ENCODE peak calls at places on chromosomes 4 and X, in four cellular contexts. F is prostate gland, P is mammary epithelial cell, I is foreskin fibroblast. D is an unnamed sample.
A peak's percentile ranks its signal among the peaks of the same experiment; 100 is the strongest.

GRCh38 chr4:29805245-29805644 is 914.9 kb upstream of the PCDH7 start:
- DNase-seq in F (no peak), P (no peak), I (no peak), D (no peak)

GRCh38 chr4:6701371-6701770 is 7.7 kb downstream of the S100P start:
- DNase-seq in F (no peak), P (no peak), I (no peak), D (no peak)

GRCh38 chr4:26584725-26585124 is 841 bp downstream of the TBC1D19 start:
- DNase-seq in F (no peak), P (no peak), I (no peak), D (no peak)

GRCh38 chr4:211033-211511 is 86.8 kb downstream of the ZNF718 start:
- DNase-seq in F (no peak), P (no peak), I (no peak), D (no peak)

GRCh38 chrX:31580726-31581125 is 508.9 kb upstream of the FTHL17 start:
- DNase-seq in F (no peak), P (peak; percentile 56), I (peak; percentile 38), D (peak; percentile 61)

GRCh38 chr4:94472056-94472826 is 20.5 kb downstream of the PDLIM5 start:
- DNase-seq in F (no peak), P (peak; percentile 43), I (peak; percentile 70), D (no peak)

GRCh38 chr4:6239486-6239885 is 30.2 kb upstream of the WFS1 start:
- DNase-seq in F (no peak), P (no peak), I (no peak), D (no peak)

GRCh38 chrX:40469316-40469715 is 111.5 kb upstream of the ATP6AP2 start:
- DNase-seq in F (peak; percentile 25), P (no peak), I (no peak), D (no peak)

GRCh38 chrX:23503835-23504539 is 163.3 kb upstream of the PRDX4 start:
- DNase-seq in F (peak; percentile 83), P (peak; percentile 90), I (peak; percentile 51), D (peak; percentile 52)

GRCh38 chrX:125710403-125711062 is 390.9 kb downstream of the TEX13C start:
- DNase-seq in F (no peak), P (no peak), I (no peak), D (no peak)

GRCh38 chr4:108763981-108764380 is 1.1 kb upstream of the ETNPPL start:
- DNase-seq in F (no peak), P (no peak), I (no peak), D (no peak)

GRCh38 chr4:108758498-108758897 is 4.4 kb downstream of the ETNPPL start:
- DNase-seq in F (no peak), P (no peak), I (no peak), D (no peak)

GRCh38 chr4:108763226-108763593 is 357 bp upstream of the ETNPPL start:
- DNase-seq in F (no peak), P (no peak), I (no peak), D (no peak)

GRCh38 chr4:108766058-108766457 is 3.2 kb upstream of the ETNPPL start:
- DNase-seq in F (no peak), P (no peak), I (no peak), D (no peak)

GRCh38 chr4:108762559-108763225 is at the start of gene ETNPPL:
- DNase-seq in F (no peak), P (peak; percentile 14), I (no peak), D (no peak)
- H3K4me3 ChIP-seq in F (peak within 1 kb of the TSS; percentile 34), P (peak within 1 kb of the TSS; percentile 18), I (peak within 1 kb of the TSS; percentile 48), D (peak within 1 kb of the TSS; percentile 58)

GRCh38 chrX:117510453-117510852 is 606.2 kb downstream of the KLHL13 start:
- DNase-seq in F (no peak), P (no peak), I (no peak), D (no peak)
- TF ChIP-seq CTCF in F (no peak), P (peak; percentile 45), I (no peak), D (peak; percentile 49)

DNA sequence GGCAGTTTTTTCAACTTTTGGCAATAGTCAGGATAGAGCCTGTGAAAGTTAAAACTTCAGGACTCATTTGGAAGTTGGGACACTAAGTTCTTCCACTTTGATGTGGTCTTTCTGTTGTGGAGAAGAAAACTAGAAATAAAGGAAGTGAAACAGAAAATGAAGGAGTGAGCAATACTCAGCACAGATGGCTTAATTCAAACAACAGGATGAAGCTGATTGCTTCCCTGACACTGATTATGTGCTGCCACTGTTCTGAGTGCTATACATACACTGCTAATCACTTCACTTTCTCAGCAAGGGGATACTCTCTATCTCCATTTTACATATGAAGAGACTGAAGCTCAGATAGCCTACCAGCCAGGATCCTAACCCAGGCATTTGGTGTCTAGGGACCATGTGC is 235.1 kb upstream of the CPEB2 start:
- DNase-seq in F (no peak), P (no peak), I (no peak), D (no peak)
- H3K4me3 ChIP-seq in F (no peak overlapping the region), P (no peak overlapping the region), I (no peak overlapping the region), D (no peak overlapping the region)

GRCh38 chrX:2614911-2615310 is 76.2 kb upstream of the CD99 start:
- DNase-seq in F (no peak), P (peak; percentile 43), I (peak; percentile 82), D (peak; percentile 51)
- TF ChIP-seq CTCF in F (peak; percentile 30), P (peak; percentile 14), I (peak; percentile 64), D (peak; percentile 59)

GRCh38 chr4:89303989-89304388 is 3.6 kb downstream of the GPRIN3 start:
- DNase-seq in F (no peak), P (no peak), I (no peak), D (no peak)
- H3K4me3 ChIP-seq in F (no peak overlapping the region), P (no peak overlapping the region), I (no peak overlapping the region), D (no peak overlapping the region)

GRCh38 chr4:10622728-10623127 is 61.8 kb downstream of the CLNK start:
- DNase-seq in F (no peak), P (no peak), I (no peak), D (no peak)
- TF ChIP-seq CTCF in F (no peak), P (peak; percentile 51), I (no peak), D (peak; percentile 63)

DNA sequence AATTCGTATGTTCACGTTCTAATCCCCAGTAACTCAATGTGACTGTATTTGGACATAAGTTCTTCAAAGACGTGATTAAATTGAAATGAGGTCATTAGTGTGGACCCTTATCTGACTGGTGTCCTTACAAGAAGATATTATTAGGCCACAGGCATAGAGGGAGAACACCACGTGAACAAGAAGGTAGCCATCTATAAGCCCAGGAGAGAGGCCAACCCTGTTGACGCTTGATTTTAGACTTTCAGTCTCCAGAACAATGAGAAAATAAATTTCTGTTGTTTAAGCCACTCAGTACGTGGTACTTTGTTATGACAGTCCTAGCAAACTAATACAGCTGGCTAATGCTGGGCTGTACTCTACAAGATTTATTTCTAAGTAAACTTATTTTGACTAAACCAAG is 1.5 kb upstream of the EIF1AX start:
- DNase-seq in F (no peak), P (no peak), I (no peak), D (no peak)
- H3K4me3 ChIP-seq in F (no peak overlapping the region), P (no peak overlapping the region), I (no peak overlapping the region), D (no peak overlapping the region)

GRCh38 chrX:132685276-132685675 is 196.4 kb upstream of the MBNL3 start:
- DNase-seq in F (no peak), P (no peak), I (no peak), D (no peak)
- TF ChIP-seq CTCF in F (no peak), P (no peak), I (no peak), D (no peak)

D was measured in epithelial cell of proximal tubule.